ENCODE peak calls at places on chromosomes 12 and 14, in nine cellular contexts. One of them, this sample, is unnamed.
A peak's percentile ranks its signal among the peaks of the same experiment; 100 is the strongest.

GRCh38 chr12:82279597-82279996 is 78.6 kb downstream of the CCDC59 start:
- DNase-seq in pancreas: no peak
- DNase-seq in PC-3: no peak
- DNase-seq in tibial artery: no peak
- DNase-seq in brain microvascular endothelial cell: no peak
- DNase-seq in mesenchymal stem cell: no peak
- DNase-seq in adrenal gland: no peak
- DNase-seq in HepG2: no peak
- DNase-seq in gastrocnemius medialis: no peak
- DNase-seq in this sample: no peak

GRCh38 chr14:102913341-102914211 is 8.9 kb upstream of the AMN start:
- DNase-seq in pancreas: no peak
- DNase-seq in PC-3: no peak
- DNase-seq in tibial artery: peak; percentile 65
- DNase-seq in brain microvascular endothelial cell: no peak
- DNase-seq in mesenchymal stem cell: no peak
- DNase-seq in adrenal gland: no peak
- DNase-seq in HepG2: no peak
- DNase-seq in gastrocnemius medialis: no peak
- DNase-seq in this sample: no peak

GRCh38 chr12:57936513-57936883 is 4.9 kb upstream of the ATP23 start:
- DNase-seq in pancreas: no peak
- DNase-seq in PC-3: no peak
- DNase-seq in tibial artery: no peak
- DNase-seq in brain microvascular endothelial cell: no peak
- DNase-seq in mesenchymal stem cell: no peak
- DNase-seq in adrenal gland: no peak
- DNase-seq in HepG2: no peak
- DNase-seq in gastrocnemius medialis: no peak
- DNase-seq in this sample: no peak

GRCh38 chr12:26651566-26652188 is 181.3 kb downstream of the ITPR2 start:
- DNase-seq in pancreas: peak; percentile 51
- DNase-seq in PC-3: peak; percentile 97
- DNase-seq in tibial artery: no peak
- DNase-seq in brain microvascular endothelial cell: peak; percentile 86
- DNase-seq in mesenchymal stem cell: peak; percentile 79
- DNase-seq in adrenal gland: peak; percentile 39
- DNase-seq in HepG2: peak; percentile 59
- DNase-seq in gastrocnemius medialis: no peak
- DNase-seq in this sample: peak; percentile 8

GRCh38 chr14:91374287-91374880 is 43.2 kb downstream of the CCDC88C start:
- DNase-seq in pancreas: no peak
- DNase-seq in PC-3: no peak
- DNase-seq in tibial artery: no peak
- DNase-seq in brain microvascular endothelial cell: no peak
- DNase-seq in mesenchymal stem cell: no peak
- DNase-seq in adrenal gland: no peak
- DNase-seq in HepG2: no peak
- DNase-seq in gastrocnemius medialis: no peak
- DNase-seq in this sample: no peak

GRCh38 chr14:34895277-34895676 is 20.1 kb upstream of the BAZ1A start:
- DNase-seq in pancreas: no peak
- DNase-seq in PC-3: no peak
- DNase-seq in tibial artery: no peak
- DNase-seq in brain microvascular endothelial cell: no peak
- DNase-seq in mesenchymal stem cell: no peak
- DNase-seq in adrenal gland: no peak
- DNase-seq in HepG2: no peak
- DNase-seq in gastrocnemius medialis: no peak
- DNase-seq in this sample: no peak

GRCh38 chr14:41146391-41146790 is 460.3 kb upstream of the LRFN5 start:
- DNase-seq in pancreas: no peak
- DNase-seq in PC-3: no peak
- DNase-seq in tibial artery: no peak
- DNase-seq in brain microvascular endothelial cell: no peak
- DNase-seq in mesenchymal stem cell: peak; percentile 54
- DNase-seq in adrenal gland: no peak
- DNase-seq in HepG2: no peak
- DNase-seq in gastrocnemius medialis: no peak
- DNase-seq in this sample: no peak

GRCh38 chr12:80187660-80188090 is 88.3 kb downstream of the OTOGL start:
- DNase-seq in pancreas: no peak
- DNase-seq in PC-3: peak; percentile 67
- DNase-seq in tibial artery: no peak
- DNase-seq in brain microvascular endothelial cell: peak; percentile 62
- DNase-seq in mesenchymal stem cell: peak; percentile 74
- DNase-seq in adrenal gland: peak; percentile 37
- DNase-seq in HepG2: no peak
- DNase-seq in gastrocnemius medialis: peak; percentile 59
- DNase-seq in this sample: no peak

GRCh38 chr12:101685121-101685520 is 12.3 kb upstream of the CHPT1 start:
- DNase-seq in pancreas: no peak
- DNase-seq in PC-3: no peak
- DNase-seq in tibial artery: no peak
- DNase-seq in brain microvascular endothelial cell: no peak
- DNase-seq in mesenchymal stem cell: no peak
- DNase-seq in adrenal gland: no peak
- DNase-seq in HepG2: no peak
- DNase-seq in gastrocnemius medialis: no peak
- DNase-seq in this sample: no peak

GRCh38 chr12:64566882-64567517 is 43.3 kb upstream of the RASSF3 start:
- DNase-seq in pancreas: no peak
- DNase-seq in PC-3: no peak
- DNase-seq in tibial artery: no peak
- DNase-seq in brain microvascular endothelial cell: no peak
- DNase-seq in mesenchymal stem cell: no peak
- DNase-seq in adrenal gland: peak; percentile 41
- DNase-seq in HepG2: no peak
- DNase-seq in gastrocnemius medialis: no peak
- DNase-seq in this sample: no peak

GRCh38 chr12:57031228-57031670 is 14.9 kb upstream of the TAC3 start:
- DNase-seq in pancreas: no peak
- DNase-seq in PC-3: no peak
- DNase-seq in tibial artery: no peak
- DNase-seq in brain microvascular endothelial cell: no peak
- DNase-seq in mesenchymal stem cell: no peak
- DNase-seq in adrenal gland: no peak
- DNase-seq in HepG2: peak; percentile 28
- DNase-seq in gastrocnemius medialis: no peak
- DNase-seq in this sample: no peak

GRCh38 chr14:102905116-102906108 is 17.1 kb upstream of the AMN start:
- DNase-seq in pancreas: no peak
- DNase-seq in PC-3: no peak
- DNase-seq in tibial artery: no peak
- DNase-seq in brain microvascular endothelial cell: no peak
- DNase-seq in mesenchymal stem cell: no peak
- DNase-seq in adrenal gland: no peak
- DNase-seq in HepG2: no peak
- DNase-seq in gastrocnemius medialis: no peak
- DNase-seq in this sample: no peak

GRCh38 chr12:20508362-20508761 is 140.0 kb downstream of the PDE3A start:
- DNase-seq in pancreas: no peak
- DNase-seq in PC-3: no peak
- DNase-seq in tibial artery: no peak
- DNase-seq in brain microvascular endothelial cell: peak; percentile 56
- DNase-seq in mesenchymal stem cell: no peak
- DNase-seq in adrenal gland: no peak
- DNase-seq in HepG2: no peak
- DNase-seq in gastrocnemius medialis: no peak
- DNase-seq in this sample: no peak

GRCh38 chr12:121465921-121466799 is 66.2 kb downstream of the RNF34 start:
- DNase-seq in pancreas: peak; percentile 31
- DNase-seq in PC-3: peak; percentile 23
- DNase-seq in tibial artery: no peak
- DNase-seq in brain microvascular endothelial cell: no peak
- DNase-seq in mesenchymal stem cell: peak; percentile 32
- DNase-seq in adrenal gland: no peak
- DNase-seq in HepG2: no peak
- DNase-seq in gastrocnemius medialis: no peak
- DNase-seq in this sample: no peak
- H3K27ac ChIP-seq in pancreas: no peak overlapping the region
- H3K27ac ChIP-seq in PC-3: no peak overlapping the region
- H3K27ac ChIP-seq in tibial artery: no peak overlapping the region
- H3K27ac ChIP-seq in brain microvascular endothelial cell: peak overlapping the region; percentile 7
- H3K27ac ChIP-seq in mesenchymal stem cell: no peak overlapping the region
- H3K27ac ChIP-seq in adrenal gland: no peak overlapping the region
- H3K27ac ChIP-seq in HepG2: peak overlapping the region; percentile 53
- H3K27ac ChIP-seq in gastrocnemius medialis: no peak overlapping the region
- H3K27ac ChIP-seq in this sample: peak overlapping the region; percentile 15

GRCh38 chr14:69398818-69399210 is 322 bp downstream of the SLC39A9 start:
- DNase-seq in pancreas: no peak
- DNase-seq in PC-3: no peak
- DNase-seq in tibial artery: no peak
- DNase-seq in brain microvascular endothelial cell: no peak
- DNase-seq in mesenchymal stem cell: no peak
- DNase-seq in adrenal gland: no peak
- DNase-seq in HepG2: no peak
- DNase-seq in gastrocnemius medialis: no peak
- DNase-seq in this sample: no peak

GRCh38 chr14:69400154-69400553 is 1.7 kb downstream of the SLC39A9 start:
- DNase-seq in pancreas: no peak
- DNase-seq in PC-3: no peak
- DNase-seq in tibial artery: no peak
- DNase-seq in brain microvascular endothelial cell: no peak
- DNase-seq in mesenchymal stem cell: no peak
- DNase-seq in adrenal gland: no peak
- DNase-seq in HepG2: no peak
- DNase-seq in gastrocnemius medialis: no peak
- DNase-seq in this sample: no peak

GRCh38 chr14:69399750-69400149 is 1.3 kb downstream of the SLC39A9 start:
- DNase-seq in pancreas: no peak
- DNase-seq in PC-3: no peak
- DNase-seq in tibial artery: no peak
- DNase-seq in brain microvascular endothelial cell: no peak
- DNase-seq in mesenchymal stem cell: no peak
- DNase-seq in adrenal gland: no peak
- DNase-seq in HepG2: no peak
- DNase-seq in gastrocnemius medialis: no peak
- DNase-seq in this sample: no peak

GRCh38 chr14:69395929-69396328 is 2.2 kb downstream of the ERH start:
- DNase-seq in pancreas: no peak
- DNase-seq in PC-3: no peak
- DNase-seq in tibial artery: no peak
- DNase-seq in brain microvascular endothelial cell: no peak
- DNase-seq in mesenchymal stem cell: no peak
- DNase-seq in adrenal gland: no peak
- DNase-seq in HepG2: no peak
- DNase-seq in gastrocnemius medialis: no peak
- DNase-seq in this sample: no peak

DNA sequence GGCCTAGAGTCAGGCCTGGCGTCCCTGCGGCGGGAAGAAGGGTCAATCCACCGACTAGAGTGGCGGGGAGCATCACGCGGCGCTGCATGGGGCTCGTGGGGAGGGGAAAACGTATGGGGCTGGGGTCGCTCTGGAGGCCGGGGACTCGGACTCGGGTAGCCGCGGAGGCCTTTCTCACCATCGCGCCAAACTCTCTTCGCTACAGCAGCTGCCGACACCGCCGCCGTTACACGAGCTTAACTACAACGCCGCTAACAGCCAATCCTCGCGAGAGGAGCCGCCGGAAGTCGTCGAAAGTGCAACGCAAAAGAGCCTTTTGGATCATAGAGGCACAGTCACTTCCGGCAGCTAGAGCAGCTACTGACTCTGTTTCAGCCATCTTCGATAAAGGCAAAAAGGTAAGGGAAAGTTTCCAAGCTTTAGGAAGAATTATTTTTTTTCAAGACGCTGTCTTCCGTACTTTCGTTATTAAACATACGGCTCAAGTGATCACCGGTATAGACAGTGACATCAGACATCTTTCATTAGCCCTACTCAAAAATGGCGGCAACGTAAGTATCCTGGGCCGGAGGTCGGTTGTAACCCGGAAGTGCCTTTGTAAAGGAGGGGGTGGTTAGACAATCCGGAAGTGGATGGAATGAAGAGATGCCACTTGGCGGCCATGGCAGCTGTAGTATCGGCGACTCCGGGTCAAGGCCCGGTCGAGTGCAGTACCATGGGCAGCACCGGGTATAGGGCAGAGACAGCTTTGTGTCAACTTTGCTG is at the start of the genes ERH and SLC39A9:
- DNase-seq in pancreas: peak; percentile 96
- DNase-seq in PC-3: peak; percentile 98
- DNase-seq in tibial artery: peak; percentile 97
- DNase-seq in brain microvascular endothelial cell: peak; percentile 98
- DNase-seq in mesenchymal stem cell: peak; percentile 99
- DNase-seq in adrenal gland: peak; percentile 97
- DNase-seq in HepG2: peak; percentile 96
- DNase-seq in gastrocnemius medialis: peak; percentile 94
- DNase-seq in this sample: peak; percentile 98
- H3K36me3 ChIP-seq in pancreas: no peaks in the 10 kb centered on the region
- H3K36me3 ChIP-seq in PC-3: peaks cover 30% of the 10 kb centered on the region
- H3K36me3 ChIP-seq in tibial artery: peaks cover 20% of the 10 kb centered on the region
- H3K36me3 ChIP-seq in brain microvascular endothelial cell: peaks cover 19% of the 10 kb centered on the region
- H3K36me3 ChIP-seq in mesenchymal stem cell: peaks cover 13% of the 10 kb centered on the region
- H3K36me3 ChIP-seq in adrenal gland: peaks cover 29% of the 10 kb centered on the region
- H3K36me3 ChIP-seq in HepG2: peaks cover 26% of the 10 kb centered on the region
- H3K36me3 ChIP-seq in gastrocnemius medialis: no peaks in the 10 kb centered on the region
- H3K36me3 ChIP-seq in this sample: peaks cover 19% of the 10 kb centered on the region

DNA sequence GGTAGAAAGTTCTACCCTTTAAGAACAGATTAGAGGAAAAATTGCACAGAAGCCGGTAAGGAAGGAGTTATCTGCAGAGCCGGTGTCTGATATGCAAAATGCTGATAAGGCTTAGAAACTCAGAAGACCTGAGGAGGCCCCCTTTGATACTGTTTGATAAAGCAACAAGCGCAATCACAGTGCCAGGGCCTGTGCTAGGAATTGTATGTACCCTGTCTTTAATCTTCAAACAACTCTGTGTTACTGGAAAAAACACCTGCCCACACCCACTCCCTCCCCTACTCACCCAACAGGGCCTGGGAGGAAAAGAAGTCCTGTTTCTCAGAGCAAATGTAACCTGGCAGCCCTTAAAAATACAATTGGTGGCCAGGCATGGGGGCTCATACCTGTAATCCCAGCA is 112.7 kb upstream of the FUT8 start:
- DNase-seq in pancreas: peak; percentile 49
- DNase-seq in PC-3: no peak
- DNase-seq in tibial artery: no peak
- DNase-seq in brain microvascular endothelial cell: no peak
- DNase-seq in mesenchymal stem cell: no peak
- DNase-seq in adrenal gland: no peak
- DNase-seq in HepG2: no peak
- DNase-seq in gastrocnemius medialis: no peak
- DNase-seq in this sample: no peak
- H3K27ac ChIP-seq in pancreas: peak overlapping the region; percentile 86
- H3K27ac ChIP-seq in PC-3: no peak overlapping the region
- H3K27ac ChIP-seq in tibial artery: no peak overlapping the region
- H3K27ac ChIP-seq in brain microvascular endothelial cell: no peak overlapping the region
- H3K27ac ChIP-seq in mesenchymal stem cell: no peak overlapping the region
- H3K27ac ChIP-seq in adrenal gland: no peak overlapping the region
- H3K27ac ChIP-seq in HepG2: no peak overlapping the region
- H3K27ac ChIP-seq in gastrocnemius medialis: no peak overlapping the region
- H3K27ac ChIP-seq in this sample: no peak overlapping the region

DNA sequence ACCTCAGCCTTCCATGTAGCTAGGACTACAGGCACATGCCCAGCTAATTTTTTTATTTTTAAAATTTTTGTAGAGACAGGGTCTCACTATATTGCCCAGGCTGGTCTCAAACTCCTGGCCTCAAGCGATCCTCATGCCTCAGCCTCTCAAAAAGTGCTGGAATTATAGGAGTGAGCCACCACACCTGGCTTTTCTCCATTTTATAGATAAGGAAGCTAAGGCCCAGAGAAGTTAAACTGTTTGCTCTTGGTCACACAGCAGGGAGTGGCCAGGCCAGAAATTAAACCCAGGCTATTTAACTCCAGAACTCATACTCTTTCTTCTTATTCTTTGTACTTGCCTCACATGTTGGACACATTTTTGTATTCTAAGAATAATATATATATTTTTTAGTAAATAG is 16.5 kb downstream of the UBE3B start:
- DNase-seq in pancreas: no peak
- DNase-seq in PC-3: no peak
- DNase-seq in tibial artery: no peak
- DNase-seq in brain microvascular endothelial cell: no peak
- DNase-seq in mesenchymal stem cell: no peak
- DNase-seq in adrenal gland: no peak
- DNase-seq in HepG2: no peak
- DNase-seq in gastrocnemius medialis: no peak
- DNase-seq in this sample: no peak
- H3K36me3 ChIP-seq in pancreas: peaks cover 10% of the 10 kb centered on the region
- H3K36me3 ChIP-seq in PC-3: peaks cover 45% of the 10 kb centered on the region
- H3K36me3 ChIP-seq in tibial artery: peaks cover 93% of the 10 kb centered on the region
- H3K36me3 ChIP-seq in brain microvascular endothelial cell: peaks cover 21% of the 10 kb centered on the region
- H3K36me3 ChIP-seq in mesenchymal stem cell: peaks cover 26% of the 10 kb centered on the region
- H3K36me3 ChIP-seq in adrenal gland: peaks cover 55% of the 10 kb centered on the region
- H3K36me3 ChIP-seq in HepG2: peaks cover 39% of the 10 kb centered on the region
- H3K36me3 ChIP-seq in gastrocnemius medialis: no peaks in the 10 kb centered on the region
- H3K36me3 ChIP-seq in this sample: peaks cover 61% of the 10 kb centered on the region

This sample was measured in CD4-positive, alpha-beta memory T cell.